ENCODE peak calls at places on chromosomes 1 and 21, in ten cellular contexts. T is CD4-positive, alpha-beta T cell; C is right atrium auricular region; F is adrenal gland; S is astrocyte; V is heart right ventricle; I is LNCaP clone FGC; J is nephron progenitor cell; X is RWPE1; Y is ovary. D is an unnamed sample.

GRCh38 chr1:182279724-182280506 is 111.7 kb downstream of the GLUL start:
- DNase-seq in T (no peak), F (peak), S (no peak), I (no peak), Y (peak), J (no peak), V (peak), X (no peak), C (no peak), D (peak)

GRCh38 chr1:247531937-247532336 is 4.3 kb downstream of the OR2C3 start:
- DNase-seq in T (no peak), I (no peak), V (no peak), X (no peak), S (no peak), C (no peak), J (no peak), Y (no peak), F (no peak), D (no peak)

GRCh38 chr21:34185051-34185750 is 111.8 kb downstream of the MRPS6 start:
- DNase-seq in S (no peak), I (no peak), X (no peak), F (no peak), T (no peak), J (no peak), Y (no peak), C (no peak), V (no peak), D (no peak)

GRCh38 chr1:117795190-117795589 is 134.2 kb downstream of the GDAP2 start:
- DNase-seq in T (no peak), C (no peak), F (peak), S (peak), X (peak), V (peak), I (no peak), Y (no peak), J (no peak), D (no peak)

GRCh38 chr1:41498391-41498790 is 13.9 kb upstream of the EDN2 start:
- DNase-seq in Y (no peak), V (no peak), S (no peak), T (no peak), C (no peak), F (no peak), X (no peak), J (no peak), I (no peak), D (no peak)

GRCh38 chr1:6544831-6545230 is 9.5 kb downstream of the NOL9 start:
- DNase-seq in V (no peak), Y (no peak), T (no peak), F (no peak), J (no peak), I (no peak), X (peak), C (no peak), S (peak), D (no peak)

GRCh38 chr1:177413982-177414654 is 243.4 kb downstream of the BRINP2 start:
- DNase-seq in S (no peak), X (no peak), C (no peak), J (no peak), T (no peak), F (no peak), I (no peak), V (no peak), Y (no peak), D (no peak)

GRCh38 chr1:50447961-50448360 is 24.7 kb upstream of the DMRTA2 start:
- DNase-seq in T (no peak), S (no peak), J (no peak), V (no peak), Y (no peak), C (no peak), X (no peak), I (no peak), F (no peak), D (no peak)

GRCh38 chr1:177983824-177984528 is 14.1 kb upstream of the SEC16B start:
- DNase-seq in S (peak), V (peak), J (peak), Y (peak), F (peak), X (peak), T (no peak), I (peak), C (peak), D (peak)

DNA sequence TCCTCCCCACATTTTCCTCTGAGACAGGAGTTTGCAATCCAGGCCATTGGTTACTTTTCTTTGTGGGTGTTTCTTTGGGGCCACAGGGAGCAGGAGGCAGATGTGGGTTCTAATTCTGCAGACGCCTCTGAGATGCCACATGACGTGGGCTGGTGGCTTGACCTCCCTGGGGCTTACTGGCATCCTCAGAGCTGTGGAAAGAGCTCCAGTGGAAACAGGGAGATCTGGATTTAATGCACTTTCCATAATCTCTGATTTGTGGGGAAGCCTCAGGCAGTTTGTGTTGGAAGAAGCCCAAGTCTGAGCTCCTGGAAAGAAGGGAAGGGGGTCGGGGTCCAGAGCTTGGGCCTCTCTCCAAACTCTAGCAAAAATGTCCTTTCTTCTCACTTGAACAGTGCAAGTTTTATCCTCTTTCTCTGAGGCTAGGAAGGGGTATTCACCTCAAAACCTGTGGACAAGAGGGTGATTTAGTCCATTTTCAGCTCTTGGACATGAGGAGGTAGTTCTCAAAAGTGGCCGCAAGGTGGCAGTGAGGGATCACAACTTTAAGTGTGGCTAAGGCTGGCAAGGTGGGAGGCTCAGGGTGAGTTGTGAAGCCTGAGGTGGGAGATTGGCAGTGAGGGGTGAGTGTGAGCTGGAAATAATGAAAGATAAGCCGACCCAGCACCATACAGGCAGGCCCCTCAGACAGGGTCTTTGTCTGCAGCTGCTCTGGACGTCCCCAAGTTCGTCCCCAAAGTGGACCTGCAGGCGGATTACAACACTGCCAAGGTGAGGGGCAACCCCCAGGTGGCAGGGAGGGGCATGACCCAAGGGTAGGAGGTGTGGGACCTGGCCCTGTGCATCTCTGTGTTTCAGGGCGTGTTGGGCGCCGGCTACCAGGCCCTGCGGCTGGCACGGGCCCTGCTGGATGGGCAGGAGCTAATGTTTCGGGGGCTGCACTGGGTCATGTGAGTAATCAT is 9.2 kb downstream of the IKBKE start:
- DNase-seq in Y (peak), J (peak), T (peak), S (peak), I (peak), V (peak), F (peak), C (peak), X (peak), D (peak)
- TF ChIP-seq CTCF in Y (peak), J (peak), T (peak), S (peak), I (peak), V (peak), F (peak), C (peak), X (peak), D (peak)

GRCh38 chr1:8014381-8014988 is 11.6 kb downstream of the ERRFI1 start:
- DNase-seq in Y (no peak), T (no peak), F (no peak), S (no peak), J (no peak), I (no peak), X (no peak), C (no peak), V (no peak), D (no peak)

GRCh38 chr1:8017495-8018310 is 8.4 kb downstream of the ERRFI1 start:
- DNase-seq in F (no peak), T (no peak), S (no peak), I (peak), J (no peak), X (no peak), Y (no peak), V (no peak), C (no peak), D (peak)

GRCh38 chr1:8015809-8016165 is 10.3 kb downstream of the ERRFI1 start:
- DNase-seq in I (peak), C (no peak), X (no peak), Y (no peak), J (no peak), F (no peak), T (no peak), S (no peak), V (no peak), D (no peak)

GRCh38 chr1:8015036-8015808 is 10.9 kb downstream of the ERRFI1 start:
- DNase-seq in C (no peak), J (peak), I (peak), F (peak), T (peak), X (peak), V (peak), S (peak), Y (no peak), D (no peak)

GRCh38 chr1:8016244-8017241 is 9.6 kb downstream of the ERRFI1 start:
- DNase-seq in V (no peak), I (no peak), C (no peak), X (no peak), T (no peak), F (no peak), J (no peak), S (no peak), Y (no peak), D (no peak)
- TF ChIP-seq CTCF in V (no peak), I (peak), C (peak), X (peak), T (no peak), F (no peak), J (no peak), S (no peak), Y (no peak), D (no peak)

GRCh38 chr1:93846151-93846928 is 32.7 kb downstream of the DNTTIP2 start:
- DNase-seq in S (peak), F (peak), J (peak), Y (peak), C (peak), I (no peak), T (peak), X (peak), V (peak), D (peak)
- TF ChIP-seq CTCF in S (no peak), F (peak), J (peak), Y (peak), C (peak), I (peak), T (no peak), X (peak), V (peak), D (peak)

DNA sequence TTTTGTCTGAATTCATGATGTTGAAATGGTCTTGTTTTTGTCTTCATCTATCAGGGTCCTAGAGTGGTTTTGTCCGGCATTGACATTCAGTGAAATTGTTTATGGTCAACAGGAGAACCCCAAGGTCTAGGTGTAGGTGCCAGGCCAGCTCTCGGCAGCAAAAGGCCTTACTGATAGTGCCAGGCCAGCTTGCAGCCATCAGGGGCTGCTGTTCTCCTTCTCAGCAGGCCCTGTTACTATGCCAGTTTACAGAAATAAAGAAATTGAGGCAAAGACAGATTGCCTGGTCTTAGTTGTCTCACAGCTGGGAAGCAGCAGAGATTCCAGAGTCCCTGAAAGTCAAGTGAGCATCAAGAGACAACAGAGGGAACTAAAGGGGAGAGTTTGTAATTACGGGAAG is 12.0 kb downstream of the HMGB4 start:
- DNase-seq in X (no peak), C (no peak), I (no peak), F (no peak), V (no peak), T (no peak), S (no peak), Y (no peak), J (no peak), D (no peak)
- TF ChIP-seq CTCF in X (no peak), C (peak), I (no peak), F (no peak), V (no peak), T (no peak), S (no peak), Y (no peak), J (no peak), D (no peak)

GRCh38 chr1:27303509-27303908 is 18.5 kb upstream of the TMEM222 start:
- DNase-seq in V (no peak), F (no peak), X (no peak), C (no peak), T (no peak), S (no peak), J (no peak), Y (no peak), I (no peak), D (no peak)

GRCh38 chr1:27302612-27303011 is 19.4 kb upstream of the TMEM222 start:
- DNase-seq in X (no peak), C (no peak), F (no peak), S (no peak), V (no peak), J (no peak), I (no peak), T (no peak), Y (no peak), D (no peak)

GRCh38 chr1:27307851-27308598 is 13.9 kb upstream of the TMEM222 start:
- DNase-seq in C (no peak), I (no peak), T (no peak), Y (no peak), J (no peak), S (no peak), X (no peak), V (no peak), F (no peak), D (no peak)

GRCh38 chr1:27306071-27306470 is 15.9 kb upstream of the TMEM222 start:
- DNase-seq in T (no peak), V (no peak), F (no peak), X (no peak), Y (no peak), C (no peak), S (no peak), J (no peak), I (no peak), D (no peak)

GRCh38 chr1:27306892-27307850 is 14.8 kb upstream of the TMEM222 start:
- DNase-seq in F (no peak), T (no peak), J (peak), S (no peak), I (no peak), C (no peak), Y (no peak), V (no peak), X (no peak), D (no peak)
- TF ChIP-seq CTCF in F (no peak), T (no peak), J (peak), S (no peak), I (peak), C (no peak), Y (no peak), V (no peak), X (no peak), D (no peak)

DNA sequence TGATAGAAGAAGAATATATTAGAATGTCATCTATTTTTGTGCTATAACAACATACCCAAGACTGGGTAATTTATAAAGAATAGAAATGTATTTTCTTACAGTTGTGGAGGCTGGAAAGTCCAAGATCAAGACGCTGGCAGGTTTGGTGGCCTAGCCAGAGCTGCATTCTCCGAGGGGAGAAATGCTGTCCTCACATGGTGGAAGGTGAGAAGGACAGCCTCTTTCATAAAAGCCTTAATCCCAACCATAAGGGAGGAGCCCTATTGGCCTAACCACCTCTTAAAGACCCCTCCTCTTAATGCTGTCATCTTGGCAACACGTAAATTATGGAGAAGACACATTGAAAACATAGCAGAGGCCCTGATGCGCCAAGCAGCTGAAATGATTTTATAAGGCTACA is 60.1 kb upstream of the KAZN start:
- DNase-seq in V (no peak), T (no peak), S (no peak), J (no peak), F (no peak), C (no peak), X (no peak), Y (no peak), I (no peak), D (no peak)
- TF ChIP-seq CTCF in V (no peak), T (no peak), S (peak), J (no peak), F (no peak), C (no peak), X (no peak), Y (no peak), I (peak), D (no peak)

GRCh38 chr1:207870279-207871031 is 40.5 kb downstream of the CD34 start:
- DNase-seq in I (no peak), T (no peak), J (no peak), Y (no peak), C (no peak), V (no peak), F (peak), X (no peak), S (no peak), D (no peak)
- TF ChIP-seq CTCF in I (no peak), T (no peak), J (no peak), Y (no peak), C (no peak), V (no peak), F (no peak), X (no peak), S (no peak), D (no peak)

GRCh38 chr1:36516372-36517018 is 33.8 kb upstream of the CSF3R start:
- DNase-seq in I (peak), X (peak), F (peak), V (no peak), S (peak), J (peak), T (no peak), C (no peak), Y (no peak), D (peak)
- TF ChIP-seq CTCF in I (peak), X (peak), F (peak), V (peak), S (peak), J (peak), T (peak), C (peak), Y (peak), D (peak)

GRCh38 chr1:109950033-109950432 is 34.5 kb upstream of the AHCYL1 start:
- DNase-seq in T (no peak), V (no peak), S (no peak), F (no peak), I (no peak), Y (no peak), X (no peak), J (no peak), C (no peak), D (no peak)

GRCh38 chr1:109947582-109948284 is 36.8 kb upstream of the AHCYL1 start:
- DNase-seq in X (no peak), J (no peak), S (no peak), T (no peak), V (no peak), I (no peak), Y (no peak), F (no peak), C (no peak), D (no peak)

GRCh38 chr1:109954180-109954579 is 30.4 kb upstream of the AHCYL1 start:
- DNase-seq in Y (no peak), T (no peak), J (no peak), I (no peak), V (peak), X (no peak), C (no peak), S (no peak), F (no peak), D (no peak)

GRCh38 chr1:109948285-109948630 is 36.3 kb upstream of the AHCYL1 start:
- DNase-seq in S (no peak), C (no peak), V (no peak), X (no peak), I (no peak), F (no peak), Y (no peak), J (no peak), T (no peak), D (no peak)

DNA sequence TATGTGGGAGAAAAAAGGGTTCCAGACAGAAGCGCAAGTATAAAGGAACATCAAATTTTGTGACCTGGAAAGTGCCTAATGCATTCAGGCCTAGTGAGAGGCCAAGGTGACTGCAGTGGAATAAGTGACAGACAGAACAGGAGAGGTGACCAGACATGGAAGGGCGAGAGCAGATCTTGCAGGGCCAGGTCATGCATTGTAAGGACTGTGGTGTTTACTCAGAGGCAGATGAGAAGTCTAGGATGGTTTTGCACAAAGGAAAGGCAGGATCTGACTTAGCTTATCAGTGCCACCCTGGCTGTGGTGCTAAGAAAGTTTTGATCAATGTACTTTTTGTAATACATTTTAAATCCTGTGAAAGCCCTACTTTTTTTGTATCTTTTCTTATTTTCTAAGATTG is 34.1 kb upstream of the AHCYL1 start:
- DNase-seq in T (no peak), V (no peak), I (no peak), J (no peak), S (no peak), Y (no peak), C (no peak), F (no peak), X (no peak), D (no peak)
- TF ChIP-seq CTCF in T (no peak), V (no peak), I (no peak), J (no peak), S (no peak), Y (no peak), C (no peak), F (no peak), X (no peak), D (no peak)

GRCh38 chr21:45496968-45497845 is 45.0 kb downstream of the SLC19A1 start:
- DNase-seq in V (no peak), F (no peak), S (no peak), J (no peak), Y (peak), X (no peak), T (peak), C (no peak), I (no peak), D (peak)
- TF ChIP-seq CTCF in V (no peak), F (no peak), S (no peak), J (no peak), Y (peak), X (no peak), T (no peak), C (no peak), I (no peak), D (no peak)

D was measured in psoas muscle.